ENCODE peak calls at places on chromosomes 5 and 9, in ten cellular contexts. I is pancreas, Z is left ventricle myocardium inferior, S is uterus, B is heart right ventricle, D is mucosa of descending colon, G is heart left ventricle, T is OCI-LY7, P is BJ, F is endothelial cell of umbilical vein. V is an unnamed sample.

GRCh38 chr5:152113401-152113800 is 188.8 kb upstream of the GLRA1 start:
- DNase-seq in I (no peak), Z (no peak), S (no peak), B (no peak), D (no peak), G (no peak), T (no peak), P (no peak), F (no peak), V (no peak)

GRCh38 chr5:8993031-8993430 is 552.8 kb downstream of the SEMA5A start:
- DNase-seq in I (no peak), Z (no peak), S (no peak), B (no peak), D (no peak), G (no peak), T (peak), P (no peak), F (no peak), V (no peak)

GRCh38 chr9:99445377-99445891 is 223.4 kb downstream of the SEC61B start:
- DNase-seq in I (no peak), Z (peak), S (no peak), B (peak), D (no peak), G (peak), T (no peak), P (peak), F (no peak), V (peak)

GRCh38 chr5:11977904-11978303 is 73.7 kb upstream of the CTNND2 start:
- DNase-seq in I (no peak), Z (no peak), S (no peak), B (no peak), D (no peak), G (no peak), T (no peak), P (no peak), F (no peak), V (no peak)

GRCh38 chr9:126036881-126037291 is 289.7 kb downstream of the PBX3 start:
- DNase-seq in I (no peak), Z (no peak), S (no peak), B (no peak), D (peak), G (no peak), T (no peak), P (no peak), F (no peak), V (no peak)

GRCh38 chr5:147904110-147904509 is 2.2 kb downstream of the C5orf46 start:
- DNase-seq in I (no peak), Z (no peak), S (no peak), B (no peak), D (no peak), G (no peak), T (no peak), P (no peak), F (no peak), V (no peak)

GRCh38 chr5:128693779-128694178 is 155.7 kb upstream of the FBN2 start:
- DNase-seq in I (no peak), Z (no peak), S (no peak), B (no peak), D (no peak), G (no peak), T (no peak), P (no peak), F (no peak), V (no peak)

GRCh38 chr5:137310051-137310730 is 188.9 kb downstream of the SPOCK1 start:
- DNase-seq in I (no peak), Z (no peak), S (no peak), B (no peak), D (no peak), G (no peak), T (no peak), P (peak), F (peak), V (no peak)

GRCh38 chr9:135397142-135397541 is 82.4 kb upstream of the PPP1R26 start:
- DNase-seq in I (no peak), Z (no peak), S (no peak), B (no peak), D (no peak), G (no peak), T (no peak), P (no peak), F (no peak), V (no peak)

GRCh38 chr5:32439086-32439642 is 5.4 kb downstream of the ZFR start:
- DNase-seq in I (no peak), Z (no peak), S (no peak), B (no peak), D (no peak), G (no peak), T (no peak), P (no peak), F (no peak), V (no peak)

GRCh38 chr5:109297900-109298299 is 111.9 kb downstream of the PJA2 start:
- DNase-seq in I (no peak), Z (no peak), S (no peak), B (no peak), D (no peak), G (no peak), T (no peak), P (no peak), F (no peak), V (no peak)

GRCh38 chr9:129351642-129352151 is 173.6 kb upstream of the IER5L start:
- DNase-seq in I (no peak), Z (no peak), S (peak), B (no peak), D (no peak), G (no peak), T (no peak), P (no peak), F (no peak), V (no peak)

GRCh38 chr9:126275386-126276001 is 51.1 kb upstream of the MVB12B start:
- DNase-seq in I (no peak), Z (no peak), S (no peak), B (no peak), D (no peak), G (peak), T (no peak), P (no peak), F (peak), V (no peak)

GRCh38 chr5:11251242-11251641 is 490.2 kb upstream of the DAP start:
- DNase-seq in I (no peak), Z (no peak), S (no peak), B (no peak), D (no peak), G (no peak), T (no peak), P (no peak), F (no peak), V (no peak)

GRCh38 chr9:89929721-89930480 is 325.1 kb downstream of the GADD45G start:
- DNase-seq in I (no peak), Z (peak), S (peak), B (no peak), D (no peak), G (peak), T (no peak), P (no peak), F (no peak), V (no peak)

GRCh38 chr5:144451187-144451973 is 280.7 kb downstream of the KCTD16 start:
- DNase-seq in I (no peak), Z (no peak), S (no peak), B (no peak), D (no peak), G (no peak), T (no peak), P (no peak), F (no peak), V (no peak)

GRCh38 chr5:169636477-169637084 is 494 bp upstream of the DOCK2 start:
- DNase-seq in I (no peak), Z (no peak), S (no peak), B (no peak), D (no peak), G (no peak), T (no peak), P (no peak), F (no peak), V (no peak)

GRCh38 chr5:10537614-10538013 is 26.3 kb upstream of the ANKRD33B start:
- DNase-seq in I (no peak), Z (no peak), S (no peak), B (no peak), D (no peak), G (no peak), T (no peak), P (no peak), F (no peak), V (no peak)

GRCh38 chr5:114362977-114363721 is 1.3 kb downstream of the KCNN2 start:
- DNase-seq in I (peak), Z (no peak), S (no peak), B (no peak), D (peak), G (no peak), T (no peak), P (no peak), F (no peak), V (no peak)

GRCh38 chr9:75023846-75024245 is 4.2 kb downstream of the CARNMT1 start:
- DNase-seq in I (no peak), Z (no peak), S (no peak), B (no peak), D (no peak), G (no peak), T (no peak), P (no peak), F (no peak), V (no peak)

GRCh38 chr9:81635526-81636279 is 53.6 kb downstream of the TLE1 start:
- DNase-seq in I (no peak), Z (no peak), S (no peak), B (no peak), D (no peak), G (no peak), T (no peak), P (peak), F (no peak), V (no peak)

GRCh38 chr9:35791321-35791921 is at the start of gene NPR2:
- DNase-seq in I (no peak), Z (peak), S (peak), B (peak), D (no peak), G (peak), T (no peak), P (no peak), F (peak), V (no peak)

GRCh38 chr9:88809371-88809770 is 181.9 kb upstream of the S1PR3 start:
- DNase-seq in I (no peak), Z (no peak), S (peak), B (no peak), D (no peak), G (peak), T (no peak), P (no peak), F (peak), V (no peak)

GRCh38 chr9:91500509-91501011 is 76.9 kb upstream of the NFIL3 start:
- DNase-seq in I (no peak), Z (no peak), S (peak), B (no peak), D (no peak), G (no peak), T (no peak), P (no peak), F (peak), V (no peak)
- TF ChIP-seq CTCF in I (no peak), Z (no peak), S (no peak), B (no peak), D (no peak), G (no peak), T (no peak), P (no peak), F (no peak), V (no peak)

DNA sequence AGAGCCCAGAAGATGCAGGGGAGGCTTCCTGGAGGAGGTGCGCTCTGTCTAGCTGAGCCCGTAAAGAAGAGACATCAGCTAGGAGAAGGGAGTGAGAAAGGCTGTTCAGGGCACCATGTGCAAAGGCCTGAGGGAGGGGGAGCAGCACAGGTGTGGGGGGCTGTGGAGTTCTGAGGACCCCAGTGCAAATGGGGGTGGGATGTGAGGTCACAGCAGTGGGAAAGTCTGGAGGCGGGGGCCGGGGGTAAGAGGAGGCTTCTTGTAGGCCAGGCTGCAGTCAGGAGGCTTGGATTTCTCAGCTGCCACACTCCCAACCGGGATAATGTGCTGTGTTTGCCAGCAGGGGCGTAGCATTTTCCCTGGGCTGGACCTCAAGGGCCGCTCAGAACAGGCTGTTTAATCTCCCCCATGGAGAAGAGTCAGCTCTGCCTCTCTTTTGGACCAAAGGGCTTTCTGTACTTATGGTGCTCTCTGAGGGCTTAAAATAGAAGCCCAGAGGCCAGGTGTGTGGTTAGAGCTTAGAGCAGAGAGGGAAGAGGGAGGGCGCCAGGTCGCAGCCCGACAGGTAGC is 5.7 kb downstream of the NEURL1B start:
- DNase-seq in I (no peak), Z (peak), S (peak), B (no peak), D (peak), G (peak), T (no peak), P (no peak), F (no peak), V (no peak)
- TF ChIP-seq CTCF in I (no peak), Z (peak), S (peak), B (peak), D (peak), G (peak), T (no peak), P (peak), F (no peak), V (no peak)

GRCh38 chr5:150286820-150287219 is 2.8 kb downstream of the CAMK2A start:
- DNase-seq in I (no peak), Z (no peak), S (no peak), B (no peak), D (no peak), G (no peak), T (peak), P (no peak), F (no peak), V (no peak)
- TF ChIP-seq CTCF in I (no peak), Z (peak), S (no peak), B (peak), D (no peak), G (no peak), T (no peak), P (no peak), F (peak), V (no peak)

GRCh38 chr5:135568241-135568640 is 10.6 kb downstream of the CXCL14 start:
- DNase-seq in I (no peak), Z (no peak), S (no peak), B (no peak), D (no peak), G (no peak), T (no peak), P (no peak), F (no peak), V (no peak)

GRCh38 chr5:135570453-135570764 is 8.4 kb downstream of the CXCL14 start:
- DNase-seq in I (no peak), Z (no peak), S (no peak), B (no peak), D (no peak), G (no peak), T (no peak), P (no peak), F (no peak), V (no peak)

GRCh38 chr5:135571210-135571609 is 7.6 kb downstream of the CXCL14 start:
- DNase-seq in I (no peak), Z (no peak), S (no peak), B (no peak), D (no peak), G (no peak), T (no peak), P (no peak), F (no peak), V (no peak)

GRCh38 chr5:135568923-135569360 is 9.8 kb downstream of the CXCL14 start:
- DNase-seq in I (no peak), Z (no peak), S (no peak), B (no peak), D (no peak), G (no peak), T (no peak), P (no peak), F (no peak), V (no peak)

DNA sequence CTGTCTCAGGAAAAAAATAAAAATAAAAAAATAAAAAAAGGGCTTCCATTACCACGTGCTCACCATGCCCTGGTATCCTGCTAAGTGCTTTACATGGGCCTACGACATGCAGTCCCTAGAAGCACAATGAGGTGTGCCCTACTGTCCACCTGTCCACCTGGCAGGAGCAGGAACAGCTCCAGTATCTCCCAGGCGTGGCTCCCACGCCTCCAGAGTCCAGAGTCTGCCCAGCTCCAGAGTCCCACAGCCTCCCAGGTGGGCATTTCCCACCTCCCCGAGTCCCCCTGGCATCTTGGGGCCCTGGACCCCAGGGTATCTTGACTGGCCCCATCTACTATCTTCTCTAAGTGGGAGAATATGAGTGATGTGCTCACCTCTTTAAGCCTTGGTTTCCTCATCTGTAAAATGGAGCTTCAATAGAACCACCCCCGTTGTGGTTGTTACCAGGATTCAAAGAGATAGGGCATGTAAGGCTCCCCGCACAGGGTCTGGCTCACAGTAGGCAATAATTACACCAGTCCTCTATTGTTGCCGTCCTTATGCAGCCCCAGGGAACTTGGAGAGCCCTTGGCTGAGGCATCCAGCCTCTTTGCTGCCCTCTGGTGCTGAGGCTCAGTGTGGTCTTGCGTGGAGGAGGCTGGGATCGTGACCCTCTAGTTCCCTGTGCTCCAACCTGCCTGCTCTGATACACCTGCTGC is 8.9 kb downstream of the CXCL14 start:
- DNase-seq in I (no peak), Z (no peak), S (no peak), B (no peak), D (peak), G (no peak), T (peak), P (no peak), F (peak), V (peak)
- TF ChIP-seq CTCF in I (no peak), Z (peak), S (no peak), B (peak), D (no peak), G (peak), T (peak), P (peak), F (peak), V (no peak)

DNA sequence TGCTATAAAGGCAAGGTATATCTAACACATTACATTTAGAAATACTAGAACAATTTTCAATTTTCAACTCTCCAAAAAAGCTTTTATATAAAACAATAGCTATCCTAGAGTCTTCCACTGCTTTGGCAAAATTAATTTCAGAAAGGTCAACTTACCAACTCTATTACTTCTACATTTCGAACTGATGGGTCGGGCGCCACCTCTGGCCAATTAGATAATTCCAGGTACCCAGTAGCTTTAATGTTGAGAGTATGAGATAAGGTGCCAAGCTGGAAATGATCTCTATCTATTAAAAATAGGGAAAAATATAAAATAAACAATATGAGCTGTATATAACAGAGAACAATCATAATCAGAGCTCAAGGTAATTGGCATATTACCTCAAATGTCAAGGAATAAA is 166.6 kb downstream of the AP3B1 start:
- DNase-seq in I (no peak), Z (no peak), S (no peak), B (no peak), D (no peak), G (no peak), T (peak), P (no peak), F (no peak), V (no peak)
- TF ChIP-seq CTCF in I (no peak), Z (no peak), S (no peak), B (no peak), D (no peak), G (no peak), T (peak), P (peak), F (peak), V (no peak)